ENCODE peak calls at places on chromosomes 4 and X, in nine cellular contexts. One of them, this sample, is unnamed.

GRCh38 chr4:67687639-67688038 is 13.3 kb downstream of the UBA6 start:
- DNase-seq in posterior cingulate gyrus: no peak
- DNase-seq in activated CD4-positive, alpha-beta T cell treated with anti-CD3 and anti-CD28 coated beads, Interleukin-2, amount 50 U/mL, for 1 hour: no peak
- DNase-seq in dorsolateral prefrontal cortex: no peak
- DNase-seq in NCI-H1930: no peak
- DNase-seq in substantia nigra: no peak
- DNase-seq in KBM-7: no peak
- DNase-seq in SK-MEL-5: no peak
- DNase-seq in skeletal muscle cell: peak
- DNase-seq in this sample: no peak

GRCh38 chr4:1113311-1114009 is at the start of gene RNF212:
- DNase-seq in skeletal muscle cell: no peak
- DNase-seq in dorsolateral prefrontal cortex: peak
- DNase-seq in SK-MEL-5: no peak
- DNase-seq in posterior cingulate gyrus: peak
- DNase-seq in substantia nigra: no peak
- DNase-seq in KBM-7: no peak
- DNase-seq in activated CD4-positive, alpha-beta T cell treated with anti-CD3 and anti-CD28 coated beads, Interleukin-2, amount 50 U/mL, for 1 hour: peak
- DNase-seq in NCI-H1930: peak
- DNase-seq in this sample: no peak

GRCh38 chr4:53592686-53593641 is 1.7 kb upstream of the LNX1 start:
- DNase-seq in activated CD4-positive, alpha-beta T cell treated with anti-CD3 and anti-CD28 coated beads, Interleukin-2, amount 50 U/mL, for 1 hour: no peak
- DNase-seq in posterior cingulate gyrus: no peak
- DNase-seq in dorsolateral prefrontal cortex: no peak
- DNase-seq in skeletal muscle cell: no peak
- DNase-seq in KBM-7: no peak
- DNase-seq in NCI-H1930: peak
- DNase-seq in SK-MEL-5: no peak
- DNase-seq in substantia nigra: no peak
- DNase-seq in this sample: no peak

GRCh38 chr4:6463311-6464289 is 8.8 kb downstream of the PPP2R2C start:
- DNase-seq in SK-MEL-5: peak
- DNase-seq in skeletal muscle cell: no peak
- DNase-seq in dorsolateral prefrontal cortex: no peak
- DNase-seq in KBM-7: no peak
- DNase-seq in posterior cingulate gyrus: peak
- DNase-seq in activated CD4-positive, alpha-beta T cell treated with anti-CD3 and anti-CD28 coated beads, Interleukin-2, amount 50 U/mL, for 1 hour: no peak
- DNase-seq in NCI-H1930: no peak
- DNase-seq in substantia nigra: peak
- DNase-seq in this sample: no peak

GRCh38 chr4:84498203-84499026 is 677 bp downstream of the NKX6-1 start:
- DNase-seq in dorsolateral prefrontal cortex: no peak
- DNase-seq in posterior cingulate gyrus: peak
- DNase-seq in skeletal muscle cell: no peak
- DNase-seq in substantia nigra: no peak
- DNase-seq in KBM-7: peak
- DNase-seq in NCI-H1930: peak
- DNase-seq in activated CD4-positive, alpha-beta T cell treated with anti-CD3 and anti-CD28 coated beads, Interleukin-2, amount 50 U/mL, for 1 hour: no peak
- DNase-seq in SK-MEL-5: peak
- DNase-seq in this sample: peak

GRCh38 chr4:63459329-63459728 is 949.9 kb downstream of the TECRL start:
- DNase-seq in posterior cingulate gyrus: no peak
- DNase-seq in KBM-7: peak
- DNase-seq in NCI-H1930: no peak
- DNase-seq in activated CD4-positive, alpha-beta T cell treated with anti-CD3 and anti-CD28 coated beads, Interleukin-2, amount 50 U/mL, for 1 hour: no peak
- DNase-seq in SK-MEL-5: no peak
- DNase-seq in substantia nigra: no peak
- DNase-seq in skeletal muscle cell: no peak
- DNase-seq in dorsolateral prefrontal cortex: no peak
- DNase-seq in this sample: no peak

GRCh38 chrX:81120936-81121351 is 80.8 kb downstream of the HMGN5 start:
- DNase-seq in skeletal muscle cell: peak
- DNase-seq in substantia nigra: peak
- DNase-seq in posterior cingulate gyrus: no peak
- DNase-seq in SK-MEL-5: peak
- DNase-seq in KBM-7: peak
- DNase-seq in dorsolateral prefrontal cortex: no peak
- DNase-seq in activated CD4-positive, alpha-beta T cell treated with anti-CD3 and anti-CD28 coated beads, Interleukin-2, amount 50 U/mL, for 1 hour: peak
- DNase-seq in NCI-H1930: no peak
- DNase-seq in this sample: peak

GRCh38 chr4:36824682-36825081 is 419.9 kb upstream of the NWD2 start:
- DNase-seq in NCI-H1930: no peak
- DNase-seq in skeletal muscle cell: no peak
- DNase-seq in KBM-7: peak
- DNase-seq in dorsolateral prefrontal cortex: no peak
- DNase-seq in activated CD4-positive, alpha-beta T cell treated with anti-CD3 and anti-CD28 coated beads, Interleukin-2, amount 50 U/mL, for 1 hour: no peak
- DNase-seq in substantia nigra: no peak
- DNase-seq in SK-MEL-5: peak
- DNase-seq in posterior cingulate gyrus: no peak
- DNase-seq in this sample: no peak

GRCh38 chrX:129632443-129632842 is 22.3 kb downstream of the APLN start:
- DNase-seq in NCI-H1930: no peak
- DNase-seq in activated CD4-positive, alpha-beta T cell treated with anti-CD3 and anti-CD28 coated beads, Interleukin-2, amount 50 U/mL, for 1 hour: no peak
- DNase-seq in SK-MEL-5: no peak
- DNase-seq in posterior cingulate gyrus: no peak
- DNase-seq in dorsolateral prefrontal cortex: no peak
- DNase-seq in substantia nigra: no peak
- DNase-seq in skeletal muscle cell: no peak
- DNase-seq in KBM-7: no peak
- DNase-seq in this sample: no peak

GRCh38 chr4:7651461-7651921 is 216.8 kb upstream of the PSAPL1 start:
- DNase-seq in posterior cingulate gyrus: peak
- DNase-seq in SK-MEL-5: no peak
- DNase-seq in dorsolateral prefrontal cortex: peak
- DNase-seq in activated CD4-positive, alpha-beta T cell treated with anti-CD3 and anti-CD28 coated beads, Interleukin-2, amount 50 U/mL, for 1 hour: no peak
- DNase-seq in skeletal muscle cell: no peak
- DNase-seq in substantia nigra: peak
- DNase-seq in NCI-H1930: no peak
- DNase-seq in KBM-7: no peak
- DNase-seq in this sample: no peak

GRCh38 chrX:102599084-102599949 is at the start of gene ARMCX5:
- DNase-seq in dorsolateral prefrontal cortex: peak
- DNase-seq in SK-MEL-5: peak
- DNase-seq in KBM-7: peak
- DNase-seq in NCI-H1930: peak
- DNase-seq in posterior cingulate gyrus: peak
- DNase-seq in activated CD4-positive, alpha-beta T cell treated with anti-CD3 and anti-CD28 coated beads, Interleukin-2, amount 50 U/mL, for 1 hour: peak
- DNase-seq in skeletal muscle cell: peak
- DNase-seq in substantia nigra: peak
- DNase-seq in this sample: peak

GRCh38 chrX:9953396-9953795 is 13.8 kb upstream of the CLDN34 start:
- DNase-seq in substantia nigra: no peak
- DNase-seq in skeletal muscle cell: no peak
- DNase-seq in posterior cingulate gyrus: no peak
- DNase-seq in KBM-7: no peak
- DNase-seq in dorsolateral prefrontal cortex: no peak
- DNase-seq in activated CD4-positive, alpha-beta T cell treated with anti-CD3 and anti-CD28 coated beads, Interleukin-2, amount 50 U/mL, for 1 hour: no peak
- DNase-seq in NCI-H1930: no peak
- DNase-seq in SK-MEL-5: no peak
- DNase-seq in this sample: no peak

GRCh38 chr4:73883306-73883705 is 14.1 kb downstream of the CXCL1 start:
- DNase-seq in SK-MEL-5: no peak
- DNase-seq in NCI-H1930: no peak
- DNase-seq in posterior cingulate gyrus: no peak
- DNase-seq in dorsolateral prefrontal cortex: no peak
- DNase-seq in substantia nigra: no peak
- DNase-seq in skeletal muscle cell: peak
- DNase-seq in activated CD4-positive, alpha-beta T cell treated with anti-CD3 and anti-CD28 coated beads, Interleukin-2, amount 50 U/mL, for 1 hour: no peak
- DNase-seq in KBM-7: no peak
- DNase-seq in this sample: no peak

GRCh38 chr4:20305976-20306375 is 54.3 kb downstream of the SLIT2 start:
- DNase-seq in substantia nigra: no peak
- DNase-seq in skeletal muscle cell: no peak
- DNase-seq in activated CD4-positive, alpha-beta T cell treated with anti-CD3 and anti-CD28 coated beads, Interleukin-2, amount 50 U/mL, for 1 hour: no peak
- DNase-seq in dorsolateral prefrontal cortex: no peak
- DNase-seq in KBM-7: peak
- DNase-seq in NCI-H1930: no peak
- DNase-seq in posterior cingulate gyrus: no peak
- DNase-seq in SK-MEL-5: peak
- DNase-seq in this sample: no peak

GRCh38 chr4:56234098-56234497 is 153.2 kb downstream of the AASDH start:
- DNase-seq in KBM-7: no peak
- DNase-seq in activated CD4-positive, alpha-beta T cell treated with anti-CD3 and anti-CD28 coated beads, Interleukin-2, amount 50 U/mL, for 1 hour: no peak
- DNase-seq in SK-MEL-5: no peak
- DNase-seq in substantia nigra: no peak
- DNase-seq in posterior cingulate gyrus: no peak
- DNase-seq in skeletal muscle cell: no peak
- DNase-seq in dorsolateral prefrontal cortex: no peak
- DNase-seq in NCI-H1930: no peak
- DNase-seq in this sample: no peak

GRCh38 chr4:3362431-3363287 is 69.8 kb downstream of the RGS12 start:
- DNase-seq in NCI-H1930: no peak
- DNase-seq in skeletal muscle cell: no peak
- DNase-seq in substantia nigra: no peak
- DNase-seq in posterior cingulate gyrus: no peak
- DNase-seq in dorsolateral prefrontal cortex: no peak
- DNase-seq in SK-MEL-5: no peak
- DNase-seq in activated CD4-positive, alpha-beta T cell treated with anti-CD3 and anti-CD28 coated beads, Interleukin-2, amount 50 U/mL, for 1 hour: no peak
- DNase-seq in KBM-7: no peak
- DNase-seq in this sample: no peak

GRCh38 chrX:7574325-7574724 is 268.6 kb upstream of the VCX start:
- DNase-seq in dorsolateral prefrontal cortex: no peak
- DNase-seq in KBM-7: peak
- DNase-seq in NCI-H1930: no peak
- DNase-seq in SK-MEL-5: peak
- DNase-seq in skeletal muscle cell: no peak
- DNase-seq in posterior cingulate gyrus: no peak
- DNase-seq in substantia nigra: no peak
- DNase-seq in activated CD4-positive, alpha-beta T cell treated with anti-CD3 and anti-CD28 coated beads, Interleukin-2, amount 50 U/mL, for 1 hour: no peak
- DNase-seq in this sample: no peak

GRCh38 chrX:38206542-38206941 is 14.1 kb downstream of the SRPX start:
- DNase-seq in KBM-7: no peak
- DNase-seq in substantia nigra: no peak
- DNase-seq in posterior cingulate gyrus: no peak
- DNase-seq in dorsolateral prefrontal cortex: no peak
- DNase-seq in NCI-H1930: no peak
- DNase-seq in SK-MEL-5: no peak
- DNase-seq in skeletal muscle cell: no peak
- DNase-seq in activated CD4-positive, alpha-beta T cell treated with anti-CD3 and anti-CD28 coated beads, Interleukin-2, amount 50 U/mL, for 1 hour: no peak
- DNase-seq in this sample: no peak

GRCh38 chrX:2707334-2707760 is 16.3 kb downstream of the CD99 start:
- DNase-seq in SK-MEL-5: no peak
- DNase-seq in dorsolateral prefrontal cortex: no peak
- DNase-seq in skeletal muscle cell: peak
- DNase-seq in activated CD4-positive, alpha-beta T cell treated with anti-CD3 and anti-CD28 coated beads, Interleukin-2, amount 50 U/mL, for 1 hour: peak
- DNase-seq in NCI-H1930: no peak
- DNase-seq in posterior cingulate gyrus: peak
- DNase-seq in substantia nigra: no peak
- DNase-seq in KBM-7: peak
- DNase-seq in this sample: no peak

GRCh38 chr4:27242217-27242616 is 381.6 kb downstream of the STIM2 start:
- DNase-seq in dorsolateral prefrontal cortex: no peak
- DNase-seq in SK-MEL-5: no peak
- DNase-seq in NCI-H1930: no peak
- DNase-seq in activated CD4-positive, alpha-beta T cell treated with anti-CD3 and anti-CD28 coated beads, Interleukin-2, amount 50 U/mL, for 1 hour: no peak
- DNase-seq in skeletal muscle cell: no peak
- DNase-seq in posterior cingulate gyrus: no peak
- DNase-seq in substantia nigra: no peak
- DNase-seq in KBM-7: no peak
- DNase-seq in this sample: no peak

GRCh38 chr4:151152033-151152432 is 52.6 kb downstream of the RPS3A start:
- DNase-seq in SK-MEL-5: no peak
- DNase-seq in posterior cingulate gyrus: no peak
- DNase-seq in substantia nigra: no peak
- DNase-seq in KBM-7: no peak
- DNase-seq in activated CD4-positive, alpha-beta T cell treated with anti-CD3 and anti-CD28 coated beads, Interleukin-2, amount 50 U/mL, for 1 hour: no peak
- DNase-seq in skeletal muscle cell: no peak
- DNase-seq in dorsolateral prefrontal cortex: no peak
- DNase-seq in NCI-H1930: no peak
- DNase-seq in this sample: no peak

GRCh38 chr4:156779774-156780173 is 191.8 kb downstream of the PDGFC start:
- DNase-seq in SK-MEL-5: no peak
- DNase-seq in NCI-H1930: no peak
- DNase-seq in activated CD4-positive, alpha-beta T cell treated with anti-CD3 and anti-CD28 coated beads, Interleukin-2, amount 50 U/mL, for 1 hour: no peak
- DNase-seq in posterior cingulate gyrus: no peak
- DNase-seq in dorsolateral prefrontal cortex: no peak
- DNase-seq in substantia nigra: no peak
- DNase-seq in KBM-7: no peak
- DNase-seq in skeletal muscle cell: peak
- DNase-seq in this sample: no peak

GRCh38 chr4:52577285-52577968 is 81.7 kb downstream of the USP46 start:
- DNase-seq in substantia nigra: no peak
- DNase-seq in activated CD4-positive, alpha-beta T cell treated with anti-CD3 and anti-CD28 coated beads, Interleukin-2, amount 50 U/mL, for 1 hour: no peak
- DNase-seq in posterior cingulate gyrus: no peak
- DNase-seq in KBM-7: no peak
- DNase-seq in NCI-H1930: no peak
- DNase-seq in SK-MEL-5: no peak
- DNase-seq in dorsolateral prefrontal cortex: no peak
- DNase-seq in skeletal muscle cell: no peak
- DNase-seq in this sample: no peak

GRCh38 chr4:134787315-134787714 is 585.7 kb upstream of the PABPC4L start:
- DNase-seq in posterior cingulate gyrus: no peak
- DNase-seq in activated CD4-positive, alpha-beta T cell treated with anti-CD3 and anti-CD28 coated beads, Interleukin-2, amount 50 U/mL, for 1 hour: no peak
- DNase-seq in skeletal muscle cell: no peak
- DNase-seq in NCI-H1930: no peak
- DNase-seq in SK-MEL-5: no peak
- DNase-seq in substantia nigra: no peak
- DNase-seq in KBM-7: no peak
- DNase-seq in dorsolateral prefrontal cortex: no peak
- DNase-seq in this sample: no peak

GRCh38 chr4:157282019-157282418 is 61.5 kb downstream of the GRIA2 start:
- DNase-seq in posterior cingulate gyrus: no peak
- DNase-seq in dorsolateral prefrontal cortex: no peak
- DNase-seq in SK-MEL-5: no peak
- DNase-seq in activated CD4-positive, alpha-beta T cell treated with anti-CD3 and anti-CD28 coated beads, Interleukin-2, amount 50 U/mL, for 1 hour: no peak
- DNase-seq in substantia nigra: no peak
- DNase-seq in NCI-H1930: no peak
- DNase-seq in KBM-7: no peak
- DNase-seq in skeletal muscle cell: no peak
- DNase-seq in this sample: no peak

GRCh38 chr4:38791005-38791404 is 8.2 kb upstream of the TLR10 start:
- DNase-seq in NCI-H1930: no peak
- DNase-seq in KBM-7: peak
- DNase-seq in dorsolateral prefrontal cortex: no peak
- DNase-seq in posterior cingulate gyrus: no peak
- DNase-seq in substantia nigra: no peak
- DNase-seq in SK-MEL-5: no peak
- DNase-seq in skeletal muscle cell: no peak
- DNase-seq in activated CD4-positive, alpha-beta T cell treated with anti-CD3 and anti-CD28 coated beads, Interleukin-2, amount 50 U/mL, for 1 hour: no peak
- DNase-seq in this sample: no peak

GRCh38 chr4:139503622-139504166 is 49.8 kb downstream of the RAB33B start:
- DNase-seq in dorsolateral prefrontal cortex: no peak
- DNase-seq in SK-MEL-5: no peak
- DNase-seq in KBM-7: no peak
- DNase-seq in substantia nigra: no peak
- DNase-seq in skeletal muscle cell: no peak
- DNase-seq in activated CD4-positive, alpha-beta T cell treated with anti-CD3 and anti-CD28 coated beads, Interleukin-2, amount 50 U/mL, for 1 hour: no peak
- DNase-seq in posterior cingulate gyrus: no peak
- DNase-seq in NCI-H1930: no peak
- DNase-seq in this sample: no peak

GRCh38 chr4:182144621-182145359 is 98.4 kb upstream of the TENM3 start:
- DNase-seq in substantia nigra: no peak
- DNase-seq in KBM-7: no peak
- DNase-seq in NCI-H1930: peak
- DNase-seq in skeletal muscle cell: no peak
- DNase-seq in activated CD4-positive, alpha-beta T cell treated with anti-CD3 and anti-CD28 coated beads, Interleukin-2, amount 50 U/mL, for 1 hour: no peak
- DNase-seq in posterior cingulate gyrus: no peak
- DNase-seq in dorsolateral prefrontal cortex: no peak
- DNase-seq in SK-MEL-5: peak
- DNase-seq in this sample: no peak

GRCh38 chr4:52780206-52780605 is 29.0 kb upstream of the ERVMER34-1 start:
- DNase-seq in KBM-7: no peak
- DNase-seq in NCI-H1930: no peak
- DNase-seq in posterior cingulate gyrus: peak
- DNase-seq in activated CD4-positive, alpha-beta T cell treated with anti-CD3 and anti-CD28 coated beads, Interleukin-2, amount 50 U/mL, for 1 hour: no peak
- DNase-seq in dorsolateral prefrontal cortex: no peak
- DNase-seq in substantia nigra: no peak
- DNase-seq in SK-MEL-5: no peak
- DNase-seq in skeletal muscle cell: peak
- DNase-seq in this sample: no peak

GRCh38 chr4:124948976-124949597 is 236.6 kb upstream of the ANKRD50 start:
- DNase-seq in skeletal muscle cell: peak
- DNase-seq in NCI-H1930: no peak
- DNase-seq in posterior cingulate gyrus: no peak
- DNase-seq in activated CD4-positive, alpha-beta T cell treated with anti-CD3 and anti-CD28 coated beads, Interleukin-2, amount 50 U/mL, for 1 hour: no peak
- DNase-seq in KBM-7: no peak
- DNase-seq in dorsolateral prefrontal cortex: no peak
- DNase-seq in SK-MEL-5: no peak
- DNase-seq in substantia nigra: no peak
- DNase-seq in this sample: no peak

GRCh38 chr4:7398104-7398423 is 36.7 kb downstream of the PSAPL1 start:
- DNase-seq in NCI-H1930: no peak
- DNase-seq in dorsolateral prefrontal cortex: no peak
- DNase-seq in KBM-7: peak
- DNase-seq in SK-MEL-5: no peak
- DNase-seq in skeletal muscle cell: peak
- DNase-seq in substantia nigra: no peak
- DNase-seq in activated CD4-positive, alpha-beta T cell treated with anti-CD3 and anti-CD28 coated beads, Interleukin-2, amount 50 U/mL, for 1 hour: no peak
- DNase-seq in posterior cingulate gyrus: peak
- DNase-seq in this sample: no peak

This sample was measured in COLO829.